ENCODE peak calls at places on chromosomes 3 and 15, in six cellular contexts. One of them, this sample, is unnamed.

GRCh38 chr15:99502182-99502581 is 63.6 kb upstream of the MEF2A start:
- DNase-seq in H54: no peak
- DNase-seq in MM.1S: no peak
- DNase-seq in non-pigmented ciliary epithelial cell: no peak
- DNase-seq in activated naive CD4-positive, alpha-beta T cell treated with anti-CD3 and anti-CD28 coated beads, Interleukin-2, amount 10 ng/mL, durations not matched to agents 7 days and 5 days: no peak
- DNase-seq in stimulated activated CD4-positive, alpha-beta T cell treated with anti-CD3 and anti-CD28 coated beads, TNF-alpha, amount 100 ng/mL, for 4 hours: no peak
- DNase-seq in this sample: no peak

GRCh38 chr3:124313621-124314020 is 321.7 kb upstream of the ROPN1 start:
- DNase-seq in H54: no peak
- DNase-seq in MM.1S: no peak
- DNase-seq in non-pigmented ciliary epithelial cell: no peak
- DNase-seq in activated naive CD4-positive, alpha-beta T cell treated with anti-CD3 and anti-CD28 coated beads, Interleukin-2, amount 10 ng/mL, durations not matched to agents 7 days and 5 days: no peak
- DNase-seq in stimulated activated CD4-positive, alpha-beta T cell treated with anti-CD3 and anti-CD28 coated beads, TNF-alpha, amount 100 ng/mL, for 4 hours: no peak
- DNase-seq in this sample: no peak

GRCh38 chr15:100201376-100202280 is 140.1 kb downstream of the ADAMTS17 start:
- DNase-seq in H54: no peak
- DNase-seq in MM.1S: no peak
- DNase-seq in non-pigmented ciliary epithelial cell: peak; percentile 8
- DNase-seq in activated naive CD4-positive, alpha-beta T cell treated with anti-CD3 and anti-CD28 coated beads, Interleukin-2, amount 10 ng/mL, durations not matched to agents 7 days and 5 days: no peak
- DNase-seq in stimulated activated CD4-positive, alpha-beta T cell treated with anti-CD3 and anti-CD28 coated beads, TNF-alpha, amount 100 ng/mL, for 4 hours: no peak
- DNase-seq in this sample: no peak

GRCh38 chr3:111903067-111903511 is 44.0 kb downstream of the PHLDB2 start:
- DNase-seq in H54: peak; percentile 30
- DNase-seq in MM.1S: no peak
- DNase-seq in non-pigmented ciliary epithelial cell: peak; percentile 81
- DNase-seq in activated naive CD4-positive, alpha-beta T cell treated with anti-CD3 and anti-CD28 coated beads, Interleukin-2, amount 10 ng/mL, durations not matched to agents 7 days and 5 days: no peak
- DNase-seq in stimulated activated CD4-positive, alpha-beta T cell treated with anti-CD3 and anti-CD28 coated beads, TNF-alpha, amount 100 ng/mL, for 4 hours: no peak
- DNase-seq in this sample: no peak

GRCh38 chr15:82040862-82041261 is 5.0 kb downstream of the MEX3B start:
- DNase-seq in H54: no peak
- DNase-seq in MM.1S: peak; percentile 69
- DNase-seq in non-pigmented ciliary epithelial cell: no peak
- DNase-seq in activated naive CD4-positive, alpha-beta T cell treated with anti-CD3 and anti-CD28 coated beads, Interleukin-2, amount 10 ng/mL, durations not matched to agents 7 days and 5 days: no peak
- DNase-seq in stimulated activated CD4-positive, alpha-beta T cell treated with anti-CD3 and anti-CD28 coated beads, TNF-alpha, amount 100 ng/mL, for 4 hours: no peak
- DNase-seq in this sample: no peak

GRCh38 chr3:8644748-8645390 is at the start of gene SSUH2:
- DNase-seq in H54: no peak
- DNase-seq in MM.1S: no peak
- DNase-seq in non-pigmented ciliary epithelial cell: no peak
- DNase-seq in activated naive CD4-positive, alpha-beta T cell treated with anti-CD3 and anti-CD28 coated beads, Interleukin-2, amount 10 ng/mL, durations not matched to agents 7 days and 5 days: no peak
- DNase-seq in stimulated activated CD4-positive, alpha-beta T cell treated with anti-CD3 and anti-CD28 coated beads, TNF-alpha, amount 100 ng/mL, for 4 hours: no peak
- DNase-seq in this sample: no peak

GRCh38 chr3:127015282-127016042 is 32.5 kb downstream of the PLXNA1 start:
- DNase-seq in H54: no peak
- DNase-seq in MM.1S: no peak
- DNase-seq in non-pigmented ciliary epithelial cell: no peak
- DNase-seq in activated naive CD4-positive, alpha-beta T cell treated with anti-CD3 and anti-CD28 coated beads, Interleukin-2, amount 10 ng/mL, durations not matched to agents 7 days and 5 days: no peak
- DNase-seq in stimulated activated CD4-positive, alpha-beta T cell treated with anti-CD3 and anti-CD28 coated beads, TNF-alpha, amount 100 ng/mL, for 4 hours: no peak
- DNase-seq in this sample: no peak

GRCh38 chr3:47359283-47359682 is 21.5 kb upstream of the PTPN23 start:
- DNase-seq in H54: no peak
- DNase-seq in MM.1S: no peak
- DNase-seq in non-pigmented ciliary epithelial cell: no peak
- DNase-seq in activated naive CD4-positive, alpha-beta T cell treated with anti-CD3 and anti-CD28 coated beads, Interleukin-2, amount 10 ng/mL, durations not matched to agents 7 days and 5 days: no peak
- DNase-seq in stimulated activated CD4-positive, alpha-beta T cell treated with anti-CD3 and anti-CD28 coated beads, TNF-alpha, amount 100 ng/mL, for 4 hours: no peak
- DNase-seq in this sample: no peak

GRCh38 chr15:73994912-73995622 is 551 bp downstream of the PML start:
- DNase-seq in H54: no peak
- DNase-seq in MM.1S: no peak
- DNase-seq in non-pigmented ciliary epithelial cell: no peak
- DNase-seq in activated naive CD4-positive, alpha-beta T cell treated with anti-CD3 and anti-CD28 coated beads, Interleukin-2, amount 10 ng/mL, durations not matched to agents 7 days and 5 days: peak; percentile 51
- DNase-seq in stimulated activated CD4-positive, alpha-beta T cell treated with anti-CD3 and anti-CD28 coated beads, TNF-alpha, amount 100 ng/mL, for 4 hours: no peak
- DNase-seq in this sample: peak; percentile 36

GRCh38 chr3:65979731-65980130 is 59.0 kb downstream of the MAGI1 start:
- DNase-seq in H54: peak; percentile 33
- DNase-seq in MM.1S: no peak
- DNase-seq in non-pigmented ciliary epithelial cell: no peak
- DNase-seq in activated naive CD4-positive, alpha-beta T cell treated with anti-CD3 and anti-CD28 coated beads, Interleukin-2, amount 10 ng/mL, durations not matched to agents 7 days and 5 days: no peak
- DNase-seq in stimulated activated CD4-positive, alpha-beta T cell treated with anti-CD3 and anti-CD28 coated beads, TNF-alpha, amount 100 ng/mL, for 4 hours: no peak
- DNase-seq in this sample: no peak

GRCh38 chr3:25581823-25582222 is 82.9 kb downstream of the TOP2B start:
- DNase-seq in H54: no peak
- DNase-seq in MM.1S: no peak
- DNase-seq in non-pigmented ciliary epithelial cell: no peak
- DNase-seq in activated naive CD4-positive, alpha-beta T cell treated with anti-CD3 and anti-CD28 coated beads, Interleukin-2, amount 10 ng/mL, durations not matched to agents 7 days and 5 days: no peak
- DNase-seq in stimulated activated CD4-positive, alpha-beta T cell treated with anti-CD3 and anti-CD28 coated beads, TNF-alpha, amount 100 ng/mL, for 4 hours: no peak
- DNase-seq in this sample: no peak

GRCh38 chr3:30691249-30691880 is 85.0 kb downstream of the TGFBR2 start:
- DNase-seq in H54: no peak
- DNase-seq in MM.1S: no peak
- DNase-seq in non-pigmented ciliary epithelial cell: no peak
- DNase-seq in activated naive CD4-positive, alpha-beta T cell treated with anti-CD3 and anti-CD28 coated beads, Interleukin-2, amount 10 ng/mL, durations not matched to agents 7 days and 5 days: no peak
- DNase-seq in stimulated activated CD4-positive, alpha-beta T cell treated with anti-CD3 and anti-CD28 coated beads, TNF-alpha, amount 100 ng/mL, for 4 hours: no peak
- DNase-seq in this sample: no peak

GRCh38 chr3:161549251-161549650 is 52.6 kb downstream of the OTOL1 start:
- DNase-seq in H54: no peak
- DNase-seq in MM.1S: no peak
- DNase-seq in non-pigmented ciliary epithelial cell: no peak
- DNase-seq in activated naive CD4-positive, alpha-beta T cell treated with anti-CD3 and anti-CD28 coated beads, Interleukin-2, amount 10 ng/mL, durations not matched to agents 7 days and 5 days: no peak
- DNase-seq in stimulated activated CD4-positive, alpha-beta T cell treated with anti-CD3 and anti-CD28 coated beads, TNF-alpha, amount 100 ng/mL, for 4 hours: no peak
- DNase-seq in this sample: no peak

This sample was measured in activated CD4-positive, alpha-beta T cell treated with anti-CD3 and anti-CD28 coated beads, Interleukin-2, amount 10 ng/mL, durations not matched to agents 7 days and 5 days.